ENCODE peak calls at places on chromosomes 6 and 20, in five cellular contexts. H is stimulated activated CD8-positive, alpha-beta memory T cell treated with anti-CD3 and anti-CD28 coated beads, Interleukin-4, amount 100 ng/mL, for 24 hours; J is activated naive CD8-positive, alpha-beta T cell treated with anti-CD3 and anti-CD28 coated beads, Interleukin-2, amount 50 U/mL, for 24 hours; F is NCI-H510A treated with DMSO at 0.1 percent for 48 hours; X is KBM-7. N is an unnamed sample.

GRCh38 chr6:137231895-137232294 is 12.7 kb upstream of the IFNGR1 start:
- DNase-seq in H (no peak), J (no peak), F (no peak), X (no peak), N (no peak)

GRCh38 chr20:51906694-51907093 is 104.4 kb upstream of the SALL4 start:
- DNase-seq in H (no peak), J (no peak), F (no peak), X (no peak), N (no peak)

GRCh38 chr6:77089776-77090175 is 373.5 kb downstream of the HTR1B start:
- DNase-seq in H (no peak), J (no peak), F (no peak), X (no peak), N (peak)

GRCh38 chr6:16757332-16757731 is 3.9 kb downstream of the ATXN1 start:
- DNase-seq in H (no peak), J (no peak), F (no peak), X (no peak), N (no peak)

GRCh38 chr6:39095578-39095977 is 19.4 kb downstream of the SAYSD1 start:
- DNase-seq in H (no peak), J (no peak), F (no peak), X (no peak), N (no peak)

GRCh38 chr6:148535976-148536375 is 193.3 kb downstream of the SASH1 start:
- DNase-seq in H (no peak), J (no peak), F (no peak), X (no peak), N (no peak)

GRCh38 chr6:97077380-97077779 is 152.9 kb downstream of the KLHL32 start:
- DNase-seq in H (no peak), J (no peak), F (no peak), X (no peak), N (peak)

GRCh38 chr6:3228791-3229565 is 1.5 kb upstream of the TUBB2B start:
- DNase-seq in H (no peak), J (peak), F (peak), X (no peak), N (no peak)

GRCh38 chr6:160992323-160993314 is 1.1 kb downstream of the MAP3K4 start:
- DNase-seq in H (no peak), J (peak), F (peak), X (peak), N (peak)

GRCh38 chr6:42100029-42100901 is 42.2 kb downstream of the C6orf132 start:
- DNase-seq in H (no peak), J (no peak), F (no peak), X (no peak), N (peak)

GRCh38 chr20:57092112-57092899 is 174.1 kb downstream of the BMP7 start:
- DNase-seq in H (peak), J (peak), F (no peak), X (peak), N (peak)

GRCh38 chr6:38488876-38489275 is 150.9 kb downstream of the BTBD9 start:
- DNase-seq in H (no peak), J (no peak), F (no peak), X (no peak), N (no peak)

GRCh38 chr6:75101896-75102680 is 103.8 kb downstream of the COL12A1 start:
- DNase-seq in H (no peak), J (no peak), F (no peak), X (no peak), N (peak)

N was measured in fibroblast of pulmonary artery.